ENCODE peak calls at places on chromosomes 6 and 20, in ten cellular contexts. U is MM.1S, P is IMR-90, D is AG10803, C is GM06990, R is AG04450, I is astrocyte of the spinal cord, X is fibroblast of lung, W is HCT116, O is fibroblast of pulmonary artery. K is an unnamed sample.

GRCh38 chr6:158194487-158195280 is 26.5 kb downstream of the GTF2H5 start:
- DNase-seq in I (no peak), U (no peak), W (no peak), D (no peak), X (no peak), C (no peak), O (no peak), P (no peak), R (no peak), K (no peak)

GRCh38 chr20:18904624-18905023 is 91.0 kb downstream of the SCP2D1 start:
- DNase-seq in P (no peak), U (no peak), O (no peak), D (peak), C (no peak), W (peak), I (no peak), X (no peak), R (no peak), K (no peak)

GRCh38 chr6:15569035-15569995 is 93.5 kb downstream of the DTNBP1 start:
- DNase-seq in U (no peak), X (no peak), W (no peak), I (no peak), P (no peak), C (no peak), O (no peak), D (no peak), R (no peak), K (no peak)

GRCh38 chr6:1667805-1668175 is 58.1 kb downstream of the FOXC1 start:
- DNase-seq in C (no peak), P (no peak), O (no peak), I (no peak), U (no peak), X (no peak), R (no peak), W (no peak), D (no peak), K (no peak)

GRCh38 chr6:147204060-147204785 is at the start of gene STXBP5:
- DNase-seq in D (peak), O (peak), X (peak), W (no peak), U (no peak), P (peak), I (peak), R (no peak), C (peak), K (no peak)

GRCh38 chr6:1321715-1322114 is 9.8 kb downstream of the FOXQ1 start:
- DNase-seq in C (no peak), U (no peak), P (peak), O (peak), D (peak), W (no peak), I (no peak), R (no peak), X (peak), K (no peak)

GRCh38 chr6:18155864-18156396 is 708 bp downstream of the KDM1B start:
- DNase-seq in P (peak), D (peak), I (peak), O (peak), W (peak), C (peak), X (peak), R (no peak), U (peak), K (no peak)

GRCh38 chr6:35568967-35569606 is 56.4 kb upstream of the TULP1 start:
- DNase-seq in U (no peak), W (no peak), I (peak), P (no peak), R (no peak), D (no peak), O (peak), C (peak), X (peak), K (no peak)

GRCh38 chr20:38143646-38144554 is 21.2 kb downstream of the TGM2 start:
- DNase-seq in D (peak), P (peak), X (peak), I (peak), C (no peak), R (peak), W (no peak), O (peak), U (peak), K (no peak)

GRCh38 chr6:115195239-115195638 is 852.4 kb upstream of the HS3ST5 start:
- DNase-seq in U (no peak), W (no peak), C (no peak), X (no peak), I (no peak), D (no peak), P (no peak), O (no peak), R (no peak), K (no peak)

GRCh38 chr6:123830110-123830509 is 26.4 kb downstream of the NKAIN2 start:
- DNase-seq in D (no peak), I (no peak), W (no peak), C (no peak), O (no peak), X (no peak), U (no peak), P (no peak), R (no peak), K (no peak)

GRCh38 chr6:81214414-81215091 is 537.9 kb downstream of the TENT5A start:
- DNase-seq in U (no peak), W (no peak), R (no peak), D (no peak), O (no peak), X (no peak), P (no peak), I (no peak), C (no peak), K (no peak)

GRCh38 chr6:121351911-121352310 is 17.6 kb upstream of the TBC1D32 start:
- DNase-seq in P (no peak), W (no peak), R (no peak), O (no peak), D (no peak), U (no peak), I (no peak), C (no peak), X (no peak), K (no peak)

GRCh38 chr6:97524846-97525245 is 241.8 kb upstream of the MMS22L start:
- DNase-seq in C (no peak), U (no peak), D (no peak), X (no peak), I (peak), P (no peak), R (no peak), W (no peak), O (no peak), K (no peak)

GRCh38 chr6:34190504-34191122 is 44.7 kb upstream of the GRM4 start:
- DNase-seq in D (no peak), I (no peak), C (no peak), R (no peak), X (no peak), U (no peak), W (no peak), P (no peak), O (no peak), K (no peak)

GRCh38 chr20:57210054-57210910 is 56.2 kb downstream of the BMP7 start:
- DNase-seq in D (no peak), P (no peak), I (no peak), O (no peak), U (no peak), X (no peak), R (no peak), C (no peak), W (no peak), K (no peak)

GRCh38 chr6:20708367-20709124 is 174.3 kb downstream of the CDKAL1 start:
- DNase-seq in W (no peak), D (peak), X (peak), U (no peak), R (no peak), C (peak), O (no peak), P (peak), I (peak), K (no peak)

GRCh38 chr6:89475634-89476033 is 42.7 kb downstream of the ANKRD6 start:
- DNase-seq in D (no peak), O (peak), R (no peak), I (peak), C (peak), W (no peak), X (peak), P (no peak), U (peak), K (no peak)

GRCh38 chr6:16849280-16850210 is 88.3 kb upstream of the ATXN1 start:
- DNase-seq in W (no peak), P (peak), O (peak), U (no peak), R (peak), I (peak), D (peak), X (peak), C (no peak), K (peak)

GRCh38 chr20:61588356-61589054 is 336.4 kb downstream of the CDH4 start:
- DNase-seq in O (no peak), P (peak), C (no peak), U (no peak), D (peak), W (no peak), X (peak), R (peak), I (peak), K (peak)

GRCh38 chr6:40044196-40044595 is 109.9 kb upstream of the MOCS1 start:
- DNase-seq in U (peak), D (no peak), P (no peak), R (no peak), O (no peak), I (no peak), C (no peak), W (no peak), X (no peak), K (no peak)

GRCh38 chr6:166825553-166826145 is 130.7 kb downstream of the RNASET2 start:
- DNase-seq in D (peak), W (no peak), R (no peak), O (peak), U (no peak), C (no peak), P (peak), X (no peak), I (peak), K (peak)

GRCh38 chr6:112563368-112563767 is 216.2 kb downstream of the RFPL4B start:
- DNase-seq in O (peak), I (peak), R (no peak), P (peak), W (no peak), D (peak), U (no peak), X (peak), C (no peak), K (no peak)

GRCh38 chr6:111534366-111534765 is 51.3 kb upstream of the REV3L start:
- DNase-seq in I (peak), C (no peak), X (peak), P (peak), O (peak), W (no peak), R (no peak), U (no peak), D (no peak), K (peak)

GRCh38 chr6:43729537-43729936 is 40.5 kb upstream of the VEGFA start:
- DNase-seq in P (no peak), D (no peak), U (no peak), O (no peak), X (no peak), R (no peak), W (no peak), I (no peak), C (no peak), K (no peak)

GRCh38 chr20:46350201-46350985 is 42.1 kb upstream of the CDH22 start:
- DNase-seq in D (peak), O (peak), X (peak), I (peak), U (no peak), R (peak), P (peak), W (no peak), C (peak), K (peak)

GRCh38 chr20:13857961-13858360 is 73.1 kb downstream of the NDUFAF5 start:
- DNase-seq in D (peak), P (no peak), X (no peak), U (no peak), R (no peak), W (no peak), O (no peak), I (no peak), C (no peak), K (no peak)

GRCh38 chr20:14948416-14948815 is 611.0 kb upstream of the FLRT3 start:
- DNase-seq in P (no peak), W (no peak), X (no peak), D (no peak), U (peak), R (no peak), O (no peak), I (no peak), C (no peak), K (no peak)

GRCh38 chr6:166989427-166990034 is 9.7 kb upstream of the CEP43 start:
- DNase-seq in D (peak), R (peak), W (no peak), C (peak), O (peak), P (peak), I (peak), U (peak), X (peak), K (no peak)

GRCh38 chr6:150072201-150072600 is 3.3 kb upstream of the ULBP3 start:
- DNase-seq in X (peak), I (no peak), D (peak), O (no peak), W (peak), P (peak), C (no peak), R (no peak), U (peak), K (no peak)

GRCh38 chr6:106082735-106083398 is 3.3 kb upstream of the PRDM1 start:
- DNase-seq in U (no peak), X (peak), D (peak), I (peak), C (no peak), P (peak), R (no peak), O (peak), W (no peak), K (no peak)

GRCh38 chr20:43727980-43728590 is 1.3 kb upstream of the GTSF1L start:
- DNase-seq in R (no peak), P (peak), O (no peak), I (no peak), W (no peak), U (peak), X (peak), C (no peak), D (no peak), K (no peak)

GRCh38 chr20:63694596-63695418 is 1.6 kb upstream of the TNFRSF6B start:
- DNase-seq in O (no peak), D (no peak), W (no peak), R (no peak), I (no peak), C (no peak), X (no peak), U (no peak), P (no peak), K (no peak)

GRCh38 chr20:57329608-57330221 is at the start of gene SPO11:
- DNase-seq in C (no peak), O (no peak), R (no peak), I (no peak), W (no peak), P (no peak), U (peak), X (no peak), D (no peak), K (no peak)

GRCh38 chr6:54491431-54491830 is 183.2 kb downstream of the TINAG start:
- DNase-seq in R (no peak), P (no peak), X (no peak), U (no peak), O (no peak), D (no peak), C (no peak), W (no peak), I (no peak), K (no peak)

GRCh38 chr6:107540465-107540857 is 50.5 kb downstream of the SOBP start:
- DNase-seq in C (no peak), O (no peak), X (no peak), W (no peak), P (peak), U (no peak), R (no peak), D (no peak), I (no peak), K (no peak)

GRCh38 chr6:107538856-107539387 is 49.0 kb downstream of the SOBP start:
- DNase-seq in R (no peak), I (no peak), U (no peak), O (no peak), D (no peak), X (no peak), C (no peak), P (no peak), W (no peak), K (no peak)

GRCh38 chr6:107539849-107540464 is 50.0 kb downstream of the SOBP start:
- DNase-seq in U (no peak), X (no peak), I (no peak), R (no peak), P (no peak), D (no peak), W (no peak), C (no peak), O (no peak), K (no peak)

GRCh38 chr6:107537559-107537958 is 47.6 kb downstream of the SOBP start:
- DNase-seq in X (no peak), P (no peak), I (no peak), D (no peak), C (no peak), U (no peak), W (no peak), R (no peak), O (no peak), K (no peak)

DNA sequence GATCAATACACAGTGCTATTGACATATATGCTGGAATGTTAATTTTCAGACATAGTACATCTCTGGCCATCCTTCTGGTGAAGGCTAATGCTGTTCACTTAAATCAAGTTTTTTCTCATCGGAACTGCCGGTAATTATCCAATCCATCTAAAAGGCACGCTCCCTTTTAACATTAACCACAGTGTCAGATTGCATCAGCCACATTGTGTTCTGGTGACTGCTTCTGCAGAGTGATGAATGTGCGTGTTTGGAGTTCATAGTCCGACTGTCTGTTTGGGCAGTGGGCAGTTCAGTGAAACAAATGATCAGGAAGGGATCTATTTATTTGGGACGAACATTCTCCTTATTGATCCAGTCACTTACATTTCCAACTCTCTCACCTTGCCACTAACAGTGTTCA is 49.5 kb downstream of the SOBP start:
- DNase-seq in X (peak), R (no peak), P (no peak), D (no peak), U (no peak), O (no peak), I (peak), C (no peak), W (no peak), K (no peak)
- H3K4me3 ChIP-seq in X (no peak), R (no peak), P (no peak), D (no peak), U (no peak), O (no peak), I (no peak), C (no peak), W (no peak), K (no peak)

GRCh38 chr6:156175971-156176421 is 601.2 kb upstream of the ARID1B start:
- DNase-seq in O (no peak), P (no peak), D (no peak), I (no peak), W (peak), R (no peak), C (no peak), X (no peak), U (no peak), K (no peak)
- TF ChIP-seq CTCF in O (no peak), P (peak), D (no peak), I (peak), W (peak), R (no peak), C (peak), X (no peak), U (no peak), K (no peak)

GRCh38 chr6:6730831-6731230 is 142.3 kb downstream of the LY86 start:
- DNase-seq in U (no peak), X (peak), O (peak), D (peak), I (peak), R (peak), C (no peak), P (peak), W (no peak), K (peak)
- H3K4me3 ChIP-seq in U (no peak), X (no peak), O (no peak), D (no peak), I (no peak), R (no peak), C (no peak), P (no peak), W (no peak), K (no peak)

GRCh38 chr6:93424303-93425064 is 5.1 kb upstream of the EPHA7 start:
- DNase-seq in X (peak), I (peak), W (no peak), P (no peak), U (peak), C (no peak), O (peak), D (no peak), R (no peak), K (no peak)
- TF ChIP-seq CTCF in X (peak), I (peak), W (peak), P (peak), U (peak), C (peak), O (peak), D (peak), R (peak), K (peak)

GRCh38 chr20:33686984-33687366 is 790 bp upstream of the E2F1 start:
- DNase-seq in P (no peak), U (no peak), X (no peak), O (no peak), C (no peak), D (no peak), I (no peak), R (no peak), W (no peak), K (no peak)
- H3K4me3 ChIP-seq in P (no peak), U (peak), X (peak), O (peak), C (peak), D (peak), I (no peak), R (no peak), W (no peak), K (peak)

GRCh38 chr6:156502969-156503504 is 274.1 kb upstream of the ARID1B start:
- DNase-seq in W (no peak), I (no peak), X (no peak), C (no peak), D (no peak), P (no peak), R (no peak), U (no peak), O (no peak), K (no peak)

GRCh38 chr6:156497618-156498017 is 279.6 kb upstream of the ARID1B start:
- DNase-seq in D (no peak), P (no peak), W (no peak), C (no peak), I (no peak), U (no peak), O (no peak), X (no peak), R (no peak), K (no peak)

DNA sequence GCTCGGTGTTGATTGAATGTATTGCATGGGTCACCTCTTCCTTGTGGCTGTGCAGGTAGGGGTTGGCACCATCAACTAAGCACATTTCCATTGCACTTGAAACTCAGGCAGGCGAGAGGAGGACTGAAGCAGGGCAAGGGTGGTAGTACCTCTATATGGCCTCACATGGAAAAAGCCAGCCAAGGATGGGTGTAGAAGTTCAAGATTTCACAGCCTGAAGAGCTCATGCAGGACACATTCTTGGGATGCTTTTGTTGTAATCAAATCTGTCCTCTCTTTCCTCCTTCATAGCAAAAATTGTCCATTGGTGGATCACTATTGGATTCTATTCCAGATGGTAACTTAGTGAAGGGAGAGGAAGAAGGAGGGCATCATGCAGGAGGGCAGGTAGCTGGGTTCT is 278.5 kb upstream of the ARID1B start:
- DNase-seq in W (no peak), P (no peak), U (no peak), O (no peak), I (no peak), D (no peak), C (no peak), R (no peak), X (no peak), K (no peak)
- TF ChIP-seq CTCF in W (no peak), P (no peak), U (no peak), O (no peak), I (no peak), D (no peak), C (no peak), R (no peak), X (no peak), K (no peak)

GRCh38 chr6:109007521-109007920 is 87.1 kb downstream of the SESN1 start:
- DNase-seq in O (no peak), P (no peak), I (no peak), R (no peak), C (no peak), D (no peak), U (no peak), W (no peak), X (no peak), K (no peak)
- H3K4me3 ChIP-seq in O (peak), P (peak), I (peak), R (peak), C (no peak), D (peak), U (no peak), W (no peak), X (no peak), K (peak)

GRCh38 chr6:65997539-65997938 is 290.5 kb upstream of the EYS start:
- DNase-seq in U (no peak), O (no peak), P (no peak), R (no peak), I (no peak), W (no peak), X (no peak), D (no peak), C (no peak), K (no peak)

GRCh38 chr6:65998544-65998943 is 291.5 kb upstream of the EYS start:
- DNase-seq in O (no peak), C (no peak), R (no peak), I (no peak), D (no peak), X (no peak), U (no peak), W (no peak), P (no peak), K (no peak)

GRCh38 chr6:65999288-65999791 is 292.3 kb upstream of the EYS start:
- DNase-seq in X (no peak), C (no peak), W (no peak), I (no peak), U (no peak), O (no peak), P (no peak), R (no peak), D (no peak), K (no peak)
- TF ChIP-seq CTCF in X (no peak), C (no peak), W (no peak), I (no peak), U (no peak), O (no peak), P (no peak), R (no peak), D (no peak), K (no peak)